ENCODE peak calls at places on chromosomes 2 and 18, in nine cellular contexts. S is NCI-H1105 treated with DMSO at 0.1 percent for 48 hours; M is hippocampal formation; Q is dermis microvascular lymphatic vessel endothelial cell; T is GM12865; G is activated CD8-positive, alpha-beta T cell treated with anti-CD3 and anti-CD28 coated beads for 36 hours; W is ELF-1; X is nucleus accumbens; E is stimulated activated CD8-positive, alpha-beta memory T cell treated with anti-CD3 and anti-CD28 coated beads, Interleukin-15, amount 100 ng/mL, for 24 hours. Y is an unnamed sample.

GRCh38 chr18:15005313-15006130 is 257.6 kb downstream of the ANKRD30B start:
- DNase-seq in S (no peak), M (no peak), Q (no peak), X (no peak), T (no peak), G (no peak), W (no peak), E (no peak), Y (no peak)

GRCh38 chr2:191037351-191037750 is 23.4 kb upstream of the STAT1 start:
- DNase-seq in T (no peak), M (no peak), X (no peak), W (no peak), S (no peak), G (no peak), E (no peak), Q (no peak), Y (no peak)

GRCh38 chr2:71576541-71576940 is 123.2 kb downstream of the DYSF start:
- DNase-seq in G (no peak), E (no peak), W (no peak), S (no peak), M (peak; percentile 72), X (peak; percentile 64), Q (no peak), T (no peak), Y (no peak)

GRCh38 chr2:145095641-145096435 is 575.9 kb upstream of the ZEB2 start:
- DNase-seq in E (no peak), Q (no peak), M (no peak), T (no peak), S (no peak), X (no peak), G (no peak), W (no peak), Y (no peak)

GRCh38 chr2:214193943-214194342 is 216.9 kb upstream of the VWC2L start:
- DNase-seq in X (no peak), Q (no peak), T (no peak), M (no peak), W (no peak), G (no peak), S (no peak), E (no peak), Y (no peak)

GRCh38 chr18:59655661-59656060 is 41.6 kb downstream of the CCBE1 start:
- DNase-seq in Q (no peak), S (no peak), T (no peak), W (no peak), X (no peak), E (no peak), M (no peak), G (no peak), Y (no peak)

GRCh38 chr2:239811806-239812560 is 213.2 kb downstream of the NDUFA10 start:
- DNase-seq in S (no peak), W (no peak), M (no peak), G (no peak), X (no peak), E (no peak), T (no peak), Q (no peak), Y (no peak)

GRCh38 chr2:44620189-44620990 is 258.6 kb downstream of the CAMKMT start:
- DNase-seq in Q (no peak), M (no peak), X (no peak), G (no peak), W (no peak), E (no peak), T (no peak), S (peak; percentile 10), Y (no peak)

GRCh38 chr2:200127852-200128251 is 172.5 kb downstream of the MAIP1 start:
- DNase-seq in X (no peak), M (no peak), E (no peak), W (no peak), Q (no peak), G (no peak), T (no peak), S (no peak), Y (no peak)

GRCh38 chr2:182360012-182360662 is 66.7 kb downstream of the PDE1A start:
- DNase-seq in S (no peak), G (no peak), W (no peak), M (no peak), Q (no peak), X (no peak), E (no peak), T (no peak), Y (no peak)

GRCh38 chr2:191935247-191935646 is 88.4 kb upstream of the CAVIN2 start:
- DNase-seq in E (no peak), Q (no peak), X (no peak), M (no peak), W (no peak), T (no peak), S (peak; percentile 64), G (no peak), Y (no peak)

GRCh38 chr2:156864230-156864629 is 393.3 kb upstream of the GALNT5 start:
- DNase-seq in X (no peak), T (no peak), W (no peak), G (no peak), S (no peak), M (no peak), Q (no peak), E (no peak), Y (no peak)